ENCODE peak calls at places on chromosomes 13 and 19, in five cellular contexts. W is PC-3, S is IMR-90, Y is heart right ventricle, U is GM23338. X is an unnamed sample. For H3K27me3, the result is how much of the 10 kb centered on the place peaks cover.

GRCh38 chr13:45206340-45206739 is 5.5 kb upstream of the KCTD4 start:
- DNase-seq in Y (no peak), U (no peak), S (peak), W (peak), X (peak)

GRCh38 chr19:3039641-3040077 is 10.6 kb upstream of the TLE2 start:
- DNase-seq in S (no peak), Y (no peak), W (no peak), U (peak), X (no peak)

GRCh38 chr19:42169486-42169885 is 37.2 kb upstream of the POU2F2 start:
- DNase-seq in U (no peak), W (no peak), S (no peak), Y (no peak), X (no peak)

GRCh38 chr19:33245948-33246728 is 20.5 kb upstream of the SLC7A10 start:
- DNase-seq in S (no peak), W (no peak), Y (peak), U (peak), X (no peak)

GRCh38 chr13:35984776-35985453 is 146.3 kb downstream of the DCLK1 start:
- DNase-seq in Y (no peak), S (no peak), U (peak), W (no peak), X (no peak)

GRCh38 chr19:40355975-40356680 is 7.6 kb downstream of the PLD3 start:
- DNase-seq in Y (no peak), W (no peak), U (no peak), S (no peak), X (no peak)

GRCh38 chr13:41064493-41064892 is 3.2 kb downstream of the WBP4 start:
- DNase-seq in Y (no peak), U (no peak), S (peak), W (peak), X (peak)

GRCh38 chr13:113630804-113631203 is 27.2 kb downstream of the ATP4B start:
- DNase-seq in Y (peak), W (no peak), U (no peak), S (no peak), X (no peak)

GRCh38 chr19:6273701-6274601 is 5.8 kb downstream of the MLLT1 start:
- DNase-seq in Y (peak), S (peak), W (peak), U (no peak), X (peak)

GRCh38 chr13:24894972-24895300 is 131.0 kb downstream of the RNF17 start:
- DNase-seq in S (no peak), Y (no peak), U (peak), W (no peak), X (no peak)

GRCh38 chr19:38721977-38722773 is 22.1 kb downstream of the CAPN12 start:
- DNase-seq in U (no peak), W (no peak), Y (peak), S (no peak), X (no peak)

GRCh38 chr19:38061294-38061693 is 154.3 kb downstream of the SIPA1L3 start:
- DNase-seq in Y (no peak), W (peak), S (peak), U (no peak), X (peak)

GRCh38 chr13:108902557-108903155 is 273.2 kb downstream of the MYO16 start:
- DNase-seq in W (peak), U (no peak), S (no peak), Y (no peak), X (peak)

GRCh38 chr13:58254961-58255360 is 623.4 kb downstream of the PCDH17 start:
- DNase-seq in U (peak), W (no peak), Y (no peak), S (no peak), X (no peak)

GRCh38 chr19:13033244-13033643 is 38.0 kb downstream of the NFIX start:
- DNase-seq in U (no peak), W (peak), S (no peak), Y (no peak), X (no peak)

GRCh38 chr19:7908078-7908699 is 4.5 kb downstream of the MAP2K7 start:
- DNase-seq in S (no peak), Y (no peak), U (peak), W (no peak), X (no peak)

GRCh38 chr13:89568276-89568675 is 1779.2 kb upstream of the MIR17HG start:
- DNase-seq in S (no peak), U (no peak), Y (no peak), W (peak), X (peak)

GRCh38 chr19:41871573-41872383 is 5.3 kb upstream of the CD79A start:
- DNase-seq in U (peak), Y (no peak), W (no peak), S (no peak), X (no peak)

GRCh38 chr19:33298146-33298911 is 4.0 kb downstream of the CEBPA start:
- DNase-seq in S (no peak), U (peak), Y (no peak), W (no peak), X (peak)

GRCh38 chr13:88701551-88701950 is 1030.4 kb downstream of the SLITRK5 start:
- DNase-seq in Y (no peak), U (no peak), S (no peak), W (peak), X (peak)

GRCh38 chr13:20489185-20489820 is 36.4 kb downstream of the CRYL1 start:
- DNase-seq in S (peak), U (no peak), W (peak), Y (no peak), X (peak)

GRCh38 chr19:49453757-49454248 is 778 bp downstream of the ALDH16A1 start:
- DNase-seq in W (no peak), U (no peak), S (no peak), Y (no peak), X (no peak)

GRCh38 chr13:20416223-20416622 is 109.4 kb downstream of the CRYL1 start:
- DNase-seq in W (no peak), S (no peak), U (no peak), Y (no peak), X (no peak)

GRCh38 chr13:27273658-27274425 is 3.2 kb downstream of the RASL11A start:
- DNase-seq in U (no peak), W (no peak), Y (no peak), S (peak), X (no peak)

GRCh38 chr13:50805805-50806204 is 37.7 kb downstream of the DLEU7 start:
- DNase-seq in U (peak), W (peak), S (peak), Y (no peak), X (peak)

GRCh38 chr13:20570540-20570939 is 3.6 kb downstream of the IFT88 start:
- DNase-seq in S (peak), W (no peak), U (no peak), Y (no peak), X (no peak)

GRCh38 chr13:103795892-103796478 is 729.8 kb upstream of the SLC10A2 start:
- DNase-seq in U (no peak), W (no peak), S (no peak), Y (no peak), X (no peak)

GRCh38 chr13:46124531-46124966 is 19.7 kb upstream of the CPB2 start:
- DNase-seq in Y (no peak), S (no peak), W (no peak), U (no peak), X (no peak)

GRCh38 chr13:52371736-52372247 is 34.2 kb downstream of the THSD1 start:
- DNase-seq in U (no peak), S (peak), W (peak), Y (no peak), X (peak)

GRCh38 chr19:55370305-55370988 is at the start of gene IL11:
- DNase-seq in W (peak), Y (no peak), U (no peak), S (peak), X (peak)

GRCh38 chr19:55372316-55373081 is 2.2 kb upstream of the IL11 start:
- DNase-seq in S (peak), W (peak), U (no peak), Y (no peak), X (no peak)

GRCh38 chr19:55368106-55368505 is 2.2 kb downstream of the IL11 start:
- DNase-seq in W (no peak), S (no peak), Y (no peak), U (no peak), X (no peak)

GRCh38 chr19:55368701-55369563 is 1.3 kb downstream of the IL11 start:
- DNase-seq in Y (no peak), U (peak), W (peak), S (peak), X (peak)

DNA sequence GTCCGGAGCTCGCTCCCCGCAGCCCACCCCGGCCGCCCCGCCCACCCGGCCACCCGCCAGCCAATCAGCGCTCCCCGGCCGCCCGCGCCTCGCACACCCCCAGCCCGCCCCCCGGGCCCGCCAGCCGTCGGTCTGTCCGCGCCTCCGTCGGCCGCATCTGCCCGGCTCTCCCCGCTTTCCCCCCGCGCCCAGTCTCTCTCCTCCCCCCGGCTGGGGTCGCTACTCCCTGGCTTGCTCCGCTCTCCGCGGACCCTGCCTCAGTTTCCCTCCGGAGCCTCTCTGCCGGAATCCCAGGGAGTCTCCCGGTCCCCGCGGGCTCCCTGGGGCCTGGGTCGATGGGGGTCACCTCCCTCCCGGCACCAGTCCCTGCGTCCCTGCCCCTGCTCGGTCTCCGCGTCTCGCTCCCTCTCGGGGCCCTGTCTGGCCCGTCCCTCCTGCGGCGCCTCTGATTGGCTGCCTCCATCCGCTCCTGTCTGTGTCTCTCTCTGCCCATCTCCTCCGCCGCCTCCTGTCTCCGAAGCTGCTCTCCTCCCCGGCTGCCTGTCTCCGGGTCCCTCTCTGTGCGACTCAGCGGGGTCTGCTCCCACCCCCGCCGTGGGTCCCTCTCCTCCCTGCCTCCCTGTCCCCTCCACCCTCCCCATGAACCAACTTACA is 485 bp downstream of the IL11 start:
- DNase-seq in W (peak), Y (no peak), S (peak), U (peak), X (peak)
- H3K27me3 ChIP-seq in W (under half), Y (half or more), S (under half), U (half or more), X (under half)

DNA sequence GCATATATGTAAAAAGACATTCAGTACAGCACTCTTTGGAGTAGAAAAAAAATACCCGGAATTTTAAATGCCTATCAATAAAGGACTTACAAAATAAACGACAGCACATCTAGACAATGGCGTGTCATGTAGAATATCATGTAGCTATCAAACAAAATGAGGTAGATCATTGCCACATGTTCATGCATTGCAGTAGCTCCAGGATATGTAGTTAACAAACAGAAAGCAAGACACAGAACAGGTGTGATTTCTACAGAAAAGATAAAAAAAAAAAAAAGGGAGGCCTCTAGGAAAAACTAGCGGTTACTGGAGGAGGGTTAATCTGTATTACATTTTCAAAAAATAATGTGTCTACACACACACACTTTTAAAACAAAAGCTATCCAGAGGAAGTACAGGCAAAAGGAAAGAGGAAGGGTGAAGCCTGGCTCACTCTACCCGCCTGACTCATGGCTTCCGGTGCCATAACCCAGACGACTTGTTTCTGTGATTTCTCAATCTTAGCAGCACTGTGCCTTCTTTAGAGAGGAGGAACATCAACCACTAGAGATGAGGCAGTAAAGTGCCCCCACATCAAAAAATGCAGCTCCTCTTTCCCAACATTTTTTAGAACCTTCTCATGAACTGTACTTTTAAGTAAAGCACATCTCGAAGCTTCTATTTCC is 6.9 kb downstream of the KCTD12 start:
- DNase-seq in Y (peak), S (peak), U (no peak), W (peak), X (peak)
- H3K4me3 ChIP-seq in Y (peak), S (no peak), U (no peak), W (no peak), X (no peak)

GRCh38 chr13:110419946-110420345 is 112.9 kb downstream of the COL4A2 start:
- DNase-seq in U (no peak), W (no peak), S (no peak), Y (no peak), X (no peak)

GRCh38 chr13:110420626-110421025 is 113.5 kb downstream of the COL4A2 start:
- DNase-seq in U (no peak), S (no peak), W (no peak), Y (no peak), X (no peak)

GRCh38 chr13:110421696-110422395 is 114.8 kb downstream of the COL4A2 start:
- DNase-seq in Y (no peak), U (no peak), W (no peak), S (peak), X (no peak)

GRCh38 chr13:110419391-110419791 is 112.3 kb downstream of the COL4A2 start:
- DNase-seq in S (no peak), U (no peak), W (no peak), Y (no peak), X (no peak)

DNA sequence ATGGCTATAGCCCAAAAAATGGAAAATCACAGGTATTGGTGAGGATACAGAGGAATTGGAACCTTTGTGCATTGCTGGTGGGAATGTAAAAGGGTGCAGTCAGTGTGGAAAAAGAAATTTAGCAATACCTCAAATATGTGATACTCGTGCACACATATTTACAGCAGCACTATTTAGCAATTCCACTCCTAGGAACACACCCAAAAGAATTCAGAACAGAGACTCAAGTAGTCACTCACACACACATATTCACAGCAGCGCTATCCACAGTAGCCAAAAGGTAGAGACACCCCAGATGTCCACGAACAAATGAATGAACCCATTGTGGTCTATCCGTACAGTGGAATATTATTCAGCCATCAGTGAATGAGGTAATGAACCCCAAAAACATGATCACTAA is 114.0 kb downstream of the COL4A2 start:
- DNase-seq in Y (no peak), S (no peak), W (no peak), U (no peak), X (no peak)
- H3K27me3 ChIP-seq in Y (under half), S (under half), W (under half), U (under half), X (under half)

GRCh38 chr19:53978975-53979801 is 12.2 kb upstream of the CACNG6 start:
- DNase-seq in W (peak), Y (no peak), S (no peak), U (peak), X (no peak)

GRCh38 chr19:53977991-53978731 is 13.3 kb upstream of the CACNG6 start:
- DNase-seq in S (peak), U (peak), W (peak), Y (peak), X (no peak)

GRCh38 chr19:53981408-53981998 is 9.9 kb upstream of the CACNG6 start:
- DNase-seq in W (no peak), U (peak), S (no peak), Y (no peak), X (no peak)

GRCh38 chr19:53980553-53981407 is 10.7 kb upstream of the CACNG6 start:
- DNase-seq in S (peak), U (peak), Y (no peak), W (peak), X (no peak)

DNA sequence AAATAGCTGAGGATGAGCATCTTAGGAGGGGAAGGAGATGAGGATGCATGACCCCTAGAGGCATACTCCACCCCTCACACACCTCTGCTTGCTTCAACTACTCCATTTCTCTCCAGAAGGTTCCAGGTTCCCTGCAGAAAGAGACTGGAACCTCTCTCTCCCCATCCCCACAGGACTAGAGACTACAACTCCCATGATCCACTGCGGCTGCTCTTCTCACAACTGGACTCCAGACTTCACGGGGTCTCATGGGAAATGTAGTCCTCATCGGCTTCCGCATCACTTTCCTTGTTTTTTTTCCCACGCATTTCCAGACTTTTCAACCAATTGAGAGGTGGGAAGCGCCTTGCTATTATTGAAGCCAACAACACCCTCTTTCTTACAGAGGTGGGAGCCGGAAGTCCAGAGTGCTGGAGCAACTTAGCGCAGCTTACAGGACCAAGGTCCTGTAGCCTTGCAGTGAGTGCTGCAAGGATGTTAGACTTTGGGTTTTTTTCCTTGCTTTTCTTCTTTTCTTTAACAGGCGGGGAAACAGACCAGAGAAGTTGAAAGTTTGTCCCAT is 13.9 kb upstream of the CACNG6 start:
- DNase-seq in W (peak), Y (peak), S (peak), U (peak), X (peak)
- H3K4me3 ChIP-seq in W (peak), Y (peak), S (peak), U (peak), X (no peak)

DNA sequence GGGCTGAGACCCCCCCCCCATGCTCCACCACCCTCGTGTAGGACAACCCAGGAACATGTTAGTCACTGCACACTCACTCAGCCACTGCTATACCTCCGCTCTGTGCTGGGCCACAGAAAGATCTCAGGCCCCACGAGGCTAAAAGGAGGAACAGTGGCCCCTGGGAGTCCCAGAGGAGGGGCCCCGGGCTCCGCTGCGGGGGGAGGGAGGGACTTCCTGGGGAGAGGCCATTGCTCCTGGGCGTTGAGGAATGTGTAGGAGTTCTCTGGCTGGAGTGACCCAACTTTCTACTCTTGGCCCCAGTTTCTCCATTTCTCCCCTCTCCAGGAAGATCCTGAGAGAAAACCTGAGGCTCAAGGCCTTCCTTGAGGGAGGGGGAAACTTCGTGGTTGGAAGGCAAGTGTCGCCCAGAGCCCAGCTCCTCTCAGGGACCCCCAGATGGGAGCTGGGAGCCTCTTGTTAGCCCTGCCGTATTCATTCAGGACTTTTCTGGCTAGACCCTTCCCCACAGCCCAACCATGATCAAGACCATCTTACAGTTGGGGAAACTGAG is 13.6 kb downstream of the ONECUT3 start:
- DNase-seq in S (no peak), W (no peak), Y (no peak), U (no peak), X (no peak)
- H3K27me3 ChIP-seq in S (half or more), W (under half), Y (half or more), U (half or more), X (under half)

DNA sequence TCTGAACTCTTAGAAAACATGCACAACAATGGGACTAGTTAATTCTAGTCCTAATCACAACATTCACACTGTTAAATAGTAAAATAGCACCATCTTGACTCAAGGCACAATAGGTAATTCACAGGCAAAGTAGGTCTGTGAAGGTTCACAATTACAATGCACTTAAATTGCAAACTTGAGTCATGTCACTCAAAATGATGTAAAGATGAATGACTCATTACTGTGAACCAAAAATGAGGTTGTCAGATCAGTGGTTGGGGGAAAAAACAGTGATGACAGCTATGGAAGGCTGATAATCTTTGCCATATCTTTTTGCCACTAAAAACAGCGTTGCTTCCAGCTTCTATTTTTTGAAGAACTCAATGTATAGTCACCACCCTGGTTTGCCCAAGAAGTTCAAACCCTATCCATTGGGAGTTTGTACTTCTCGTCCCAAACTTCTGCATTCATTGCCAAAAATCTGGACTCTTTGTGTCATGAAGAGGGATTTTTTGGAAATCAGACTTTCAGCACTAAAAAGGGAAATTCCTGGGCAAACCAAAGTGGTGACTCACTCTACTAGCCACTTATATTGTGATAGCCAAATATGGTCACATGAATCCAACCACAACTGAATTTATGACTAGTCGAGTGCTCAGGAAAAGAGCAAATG is 200.9 kb upstream of the TMTC4 start:
- DNase-seq in W (peak), Y (no peak), S (peak), U (no peak), X (peak)
- H3K4me3 ChIP-seq in W (no peak), Y (no peak), S (no peak), U (no peak), X (no peak)